ENCODE peak calls at places on chromosomes 12 and 14, in five cellular contexts. P, Y, F, J and H are unnamed samples.

GRCh38 chr14:75470238-75470797 is 42.5 kb downstream of the JDP2 start:
- DNase-seq in P (no peak), Y (no peak), F (no peak), J (no peak), H (no peak)

GRCh38 chr14:38070213-38070612 is 137.5 kb upstream of the SSTR1 start:
- DNase-seq in P (no peak), Y (no peak), F (no peak), J (no peak), H (no peak)

GRCh38 chr12:69338120-69338859 is 9.9 kb upstream of the LYZ start:
- DNase-seq in P (peak; percentile 77), Y (no peak), F (no peak), J (no peak), H (peak; percentile 92)

GRCh38 chr12:98498635-98499034 is 16.8 kb upstream of the TMPO start:
- DNase-seq in P (no peak), Y (no peak), F (no peak), J (no peak), H (no peak)

GRCh38 chr12:23561536-23561935 is 387.9 kb downstream of the SOX5 start:
- DNase-seq in P (no peak), Y (no peak), F (no peak), J (no peak), H (no peak)

GRCh38 chr14:92513204-92513965 is at the start of gene RIN3:
- DNase-seq in P (peak; percentile 38), Y (no peak), F (no peak), J (peak; percentile 72), H (peak; percentile 63)

GRCh38 chr12:114649585-114649984 is 34.4 kb downstream of the TBX3 start:
- DNase-seq in P (no peak), Y (no peak), F (no peak), J (no peak), H (no peak)

GRCh38 chr14:94681300-94682060 is 69.3 kb downstream of the SERPINA3 start:
- DNase-seq in P (peak; percentile 78), Y (no peak), F (peak; percentile 18), J (no peak), H (peak; percentile 39)

GRCh38 chr12:15677207-15677606 is 112.0 kb downstream of the EPS8 start:
- DNase-seq in P (no peak), Y (no peak), F (no peak), J (no peak), H (no peak)

GRCh38 chr14:83280719-83281118 is 1747.1 kb upstream of the SEL1L start:
- DNase-seq in P (no peak), Y (no peak), F (no peak), J (no peak), H (no peak)

GRCh38 chr12:117854339-117855012 is 114.3 kb downstream of the KSR2 start:
- DNase-seq in P (peak; percentile 38), Y (no peak), F (peak; percentile 63), J (peak; percentile 91), H (peak; percentile 59)

GRCh38 chr12:14390449-14390848 is 25.0 kb downstream of the ATF7IP start:
- DNase-seq in P (no peak), Y (no peak), F (no peak), J (no peak), H (no peak)

GRCh38 chr12:109860961-109861360 is 19.4 kb downstream of the GLTP start:
- DNase-seq in P (no peak), Y (no peak), F (no peak), J (no peak), H (no peak)

GRCh38 chr12:8493084-8493483 is 20.2 kb upstream of the CLEC4D start:
- DNase-seq in P (no peak), Y (peak; percentile 72), F (no peak), J (no peak), H (peak; percentile 92)

GRCh38 chr12:92002195-92002649 is 143.4 kb downstream of the BTG1 start:
- DNase-seq in P (no peak), Y (no peak), F (peak; percentile 63), J (no peak), H (no peak)

GRCh38 chr12:810635-811415 is 58.4 kb downstream of the WNK1 start:
- DNase-seq in P (no peak), Y (no peak), F (peak; percentile 7), J (no peak), H (no peak)
- H3K4me3 ChIP-seq in P (no peak overlapping the region), Y (peak overlapping the region; percentile 5), F (no peak overlapping the region), J (no peak overlapping the region), H (no peak overlapping the region)

DNA sequence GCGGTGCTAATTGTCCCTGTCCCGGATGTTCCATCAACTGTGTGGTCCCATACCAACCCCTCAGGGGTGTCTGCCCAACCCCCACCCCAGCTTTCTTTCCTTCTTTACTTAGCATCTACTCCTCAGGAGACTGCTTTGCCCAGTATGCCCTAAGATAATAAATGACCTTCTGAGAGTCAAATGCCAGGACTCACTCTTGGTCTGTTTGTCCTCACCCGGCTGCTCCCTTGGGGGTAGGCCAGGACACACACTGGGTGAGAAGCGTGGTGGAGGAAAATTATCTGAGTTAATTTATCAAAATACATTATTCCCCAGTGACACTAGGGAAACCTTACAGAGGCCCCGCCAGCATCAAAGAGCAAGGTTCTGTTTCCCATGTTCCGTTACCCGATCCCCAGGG is 457.0 kb downstream of the RGS6 start:
- DNase-seq in P (no peak), Y (no peak), F (no peak), J (no peak), H (no peak)
- TF ChIP-seq GABPA in P (no peak), Y (no peak), F (no peak), J (no peak), H (no peak)

DNA sequence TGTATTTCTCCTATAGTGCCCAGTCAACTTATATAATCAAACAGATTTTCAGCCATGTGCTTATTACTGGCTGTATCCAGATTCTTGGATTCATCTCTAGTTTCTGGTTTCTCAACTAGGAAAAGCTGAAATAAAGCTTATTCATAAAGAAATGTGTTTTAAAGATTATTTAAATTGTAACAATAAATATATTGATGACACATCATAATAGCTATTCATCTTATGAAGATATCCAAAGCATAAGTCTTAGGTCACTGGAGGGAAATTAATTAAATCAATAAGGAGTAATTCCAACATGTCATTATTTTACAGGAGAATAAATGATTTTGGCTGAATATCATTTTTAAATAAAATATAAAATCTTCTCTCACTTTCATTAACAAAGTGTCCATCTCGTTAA is 32.1 kb upstream of the KRR1 start:
- DNase-seq in P (no peak), Y (no peak), F (no peak), J (no peak), H (no peak)
- H3K4me3 ChIP-seq in P (no peak overlapping the region), Y (no peak overlapping the region), F (no peak overlapping the region), J (no peak overlapping the region), H (no peak overlapping the region)

GRCh38 chr12:5000658-5001390 is 42.9 kb upstream of the KCNA5 start:
- DNase-seq in P (no peak), Y (no peak), F (no peak), J (no peak), H (no peak)

GRCh38 chr12:4994622-4995021 is 49.1 kb upstream of the KCNA5 start:
- DNase-seq in P (no peak), Y (no peak), F (no peak), J (no peak), H (no peak)

GRCh38 chr12:4996714-4997113 is 47.0 kb upstream of the KCNA5 start:
- DNase-seq in P (no peak), Y (no peak), F (no peak), J (no peak), H (no peak)

GRCh38 chr12:5000204-5000603 is 43.5 kb upstream of the KCNA5 start:
- DNase-seq in P (no peak), Y (no peak), F (no peak), J (no peak), H (no peak)

DNA sequence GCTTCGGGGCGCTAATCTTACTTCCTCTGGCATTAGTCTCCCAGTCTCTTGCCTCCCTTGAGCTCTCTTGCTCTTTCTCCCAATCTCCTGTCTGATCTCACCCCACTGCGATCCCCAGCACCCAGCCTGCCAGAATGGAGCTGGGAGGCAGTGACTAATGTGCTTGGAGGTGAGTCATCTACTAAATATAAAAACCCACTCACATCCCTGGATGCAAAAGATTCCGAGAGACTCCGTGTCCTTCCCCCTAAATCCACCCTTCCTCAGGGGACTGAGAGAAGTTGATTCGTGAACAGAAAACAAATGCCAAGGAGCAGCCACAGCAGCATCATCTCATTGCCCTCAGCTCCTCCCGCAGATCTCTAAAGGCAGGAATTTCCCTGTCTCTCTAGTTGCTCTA is 45.7 kb upstream of the KCNA5 start:
- DNase-seq in P (no peak), Y (no peak), F (no peak), J (no peak), H (no peak)
- TF ChIP-seq GABPA in P (no peak), Y (no peak), F (no peak), J (no peak), H (no peak)

GRCh38 chr14:61813101-61813596 is 50.9 kb downstream of the SNAPC1 start:
- DNase-seq in P (no peak), Y (no peak), F (no peak), J (peak; percentile 76), H (no peak)
- H3K4me3 ChIP-seq in P (peak overlapping the region; percentile 71), Y (no peak overlapping the region), F (no peak overlapping the region), J (peak overlapping the region; percentile 63), H (no peak overlapping the region)

GRCh38 chr12:31923063-31923412 is 36.2 kb upstream of the RESF1 start:
- DNase-seq in P (no peak), Y (no peak), F (no peak), J (no peak), H (no peak)

GRCh38 chr12:31928246-31929139 is 30.7 kb upstream of the RESF1 start:
- DNase-seq in P (no peak), Y (no peak), F (no peak), J (no peak), H (no peak)

GRCh38 chr12:31922341-31923062 is 36.7 kb upstream of the RESF1 start:
- DNase-seq in P (peak; percentile 20), Y (no peak), F (no peak), J (no peak), H (no peak)
- TF ChIP-seq GABPA in P (no peak), Y (no peak), F (no peak), J (no peak), H (no peak)

DNA sequence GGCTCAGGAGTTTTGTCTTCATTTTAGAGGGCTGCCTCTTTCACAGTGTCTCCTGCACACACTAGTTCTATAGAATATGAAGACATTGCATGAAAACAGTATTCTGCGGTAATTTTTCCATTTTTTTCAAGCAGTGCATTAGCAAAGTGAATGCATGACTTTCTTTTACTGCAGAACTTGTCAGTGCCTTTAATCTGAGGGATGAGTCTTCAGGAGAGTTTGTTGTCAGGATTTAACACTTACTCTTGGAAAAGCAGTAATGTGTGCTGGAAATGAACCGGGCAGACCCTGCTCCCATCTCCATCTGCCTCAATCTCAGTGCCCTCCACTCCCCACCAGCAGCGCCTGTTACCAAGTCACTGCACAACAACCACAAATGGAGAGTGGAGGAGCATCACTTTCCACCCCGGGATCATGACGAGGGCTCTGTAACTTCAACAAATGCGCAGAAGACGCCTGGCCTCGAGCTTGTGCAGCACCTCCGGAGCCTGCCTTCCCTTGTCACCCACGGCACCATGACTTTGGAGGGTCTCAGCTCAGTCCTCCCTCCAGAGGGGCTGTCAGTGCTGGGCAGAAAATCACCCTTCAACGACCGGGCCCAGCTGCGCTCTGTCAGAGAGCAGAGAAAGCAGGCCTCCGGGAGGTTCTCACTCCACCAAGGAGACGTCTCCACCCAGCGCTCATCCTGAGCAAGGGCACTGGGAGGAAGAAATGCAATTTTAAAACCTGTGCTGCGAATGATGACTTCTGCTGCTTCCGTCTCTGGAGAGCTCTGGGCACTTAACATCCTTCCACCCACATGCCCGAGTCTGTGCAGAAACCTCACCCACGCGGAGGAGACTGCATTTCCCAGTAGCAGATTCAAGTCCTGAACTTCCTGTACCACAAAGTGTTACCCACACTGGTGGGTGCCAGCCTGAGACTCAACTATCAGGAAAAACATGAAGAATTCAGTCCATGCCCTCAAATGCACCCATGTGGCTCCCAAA is 255.7 kb downstream of the ADGRD1 start:
- DNase-seq in P (no peak), Y (no peak), F (peak; percentile 4), J (no peak), H (no peak)
- H3K4me3 ChIP-seq in P (no peak overlapping the region), Y (no peak overlapping the region), F (no peak overlapping the region), J (no peak overlapping the region), H (no peak overlapping the region)